ENCODE peak calls at places on chromosome 1, in four cellular contexts. One of them, this sample, is unnamed.

GRCh38 chr1:38028671-38029070 is 16.1 kb downstream of the UTP11 start:
- DNase-seq in IMR-90: no peak
- DNase-seq in H9: peak; percentile 43
- DNase-seq in neuronal stem cell: no peak
- DNase-seq in this sample: no peak

GRCh38 chr1:41891403-41891896 is 27.3 kb downstream of the HIVEP3 start:
- DNase-seq in IMR-90: peak; percentile 54
- DNase-seq in H9: no peak
- DNase-seq in neuronal stem cell: no peak
- DNase-seq in this sample: peak; percentile 76

GRCh38 chr1:39753132-39754025 is 14.7 kb downstream of the PPIE start:
- DNase-seq in neuronal stem cell: no peak
- DNase-seq in H9: peak; percentile 4
- DNase-seq in IMR-90: no peak
- DNase-seq in this sample: no peak

GRCh38 chr1:34926894-34927293 is 2.6 kb downstream of the DLGAP3 start:
- DNase-seq in H9: peak; percentile 58
- DNase-seq in neuronal stem cell: no peak
- DNase-seq in IMR-90: no peak
- DNase-seq in this sample: no peak

GRCh38 chr1:5686925-5687706 is 305.1 kb downstream of the NPHP4 start:
- DNase-seq in IMR-90: no peak
- DNase-seq in neuronal stem cell: no peak
- DNase-seq in H9: no peak
- DNase-seq in this sample: no peak

GRCh38 chr1:40256401-40257084 is 1.5 kb upstream of the ZMPSTE24 start:
- DNase-seq in H9: no peak
- DNase-seq in IMR-90: no peak
- DNase-seq in neuronal stem cell: no peak
- DNase-seq in this sample: no peak

GRCh38 chr1:171226757-171227370 is 21.4 kb upstream of the FMO1 start:
- DNase-seq in neuronal stem cell: peak; percentile 43
- DNase-seq in H9: peak; percentile 72
- DNase-seq in IMR-90: peak; percentile 80
- DNase-seq in this sample: peak; percentile 71

GRCh38 chr1:177255411-177255810 is 84.7 kb downstream of the BRINP2 start:
- DNase-seq in H9: no peak
- DNase-seq in IMR-90: peak; percentile 78
- DNase-seq in neuronal stem cell: no peak
- DNase-seq in this sample: peak; percentile 78

GRCh38 chr1:199272107-199272506 is 633.3 kb downstream of the PTPRC start:
- DNase-seq in H9: no peak
- DNase-seq in IMR-90: peak; percentile 74
- DNase-seq in neuronal stem cell: no peak
- DNase-seq in this sample: peak; percentile 70

GRCh38 chr1:17195731-17196130 is 9.2 kb upstream of the PADI1 start:
- DNase-seq in H9: peak; percentile 14
- DNase-seq in IMR-90: no peak
- DNase-seq in neuronal stem cell: no peak
- DNase-seq in this sample: no peak

GRCh38 chr1:165290143-165290542 is 66.4 kb downstream of the LMX1A start:
- DNase-seq in neuronal stem cell: no peak
- DNase-seq in H9: no peak
- DNase-seq in IMR-90: no peak
- DNase-seq in this sample: no peak

GRCh38 chr1:202248861-202249260 is 55.3 kb downstream of the LGR6 start:
- DNase-seq in IMR-90: no peak
- DNase-seq in H9: peak; percentile 10
- DNase-seq in neuronal stem cell: no peak
- DNase-seq in this sample: no peak

GRCh38 chr1:210920258-210920657 is 213.7 kb downstream of the KCNH1 start:
- DNase-seq in IMR-90: no peak
- DNase-seq in neuronal stem cell: no peak
- DNase-seq in H9: no peak
- DNase-seq in this sample: no peak

GRCh38 chr1:27527223-27527856 is 37.4 kb upstream of the WASF2 start:
- DNase-seq in IMR-90: peak; percentile 85
- DNase-seq in neuronal stem cell: peak; percentile 59
- DNase-seq in H9: peak; percentile 90
- DNase-seq in this sample: peak; percentile 94

GRCh38 chr1:46221749-46222148 is 18.6 kb downstream of the LURAP1 start:
- DNase-seq in H9: peak; percentile 60
- DNase-seq in neuronal stem cell: peak; percentile 63
- DNase-seq in IMR-90: no peak
- DNase-seq in this sample: no peak

GRCh38 chr1:95627244-95627643 is 393.2 kb downstream of the RWDD3 start:
- DNase-seq in H9: no peak
- DNase-seq in IMR-90: no peak
- DNase-seq in neuronal stem cell: no peak
- DNase-seq in this sample: no peak

GRCh38 chr1:41149570-41149969 is 92.5 kb downstream of the SCMH1 start:
- DNase-seq in H9: no peak
- DNase-seq in neuronal stem cell: no peak
- DNase-seq in IMR-90: no peak
- DNase-seq in this sample: no peak

GRCh38 chr1:23555949-23556640 is 3.2 kb downstream of the ID3 start:
- DNase-seq in IMR-90: peak; percentile 86
- DNase-seq in H9: peak; percentile 95
- DNase-seq in neuronal stem cell: no peak
- DNase-seq in this sample: peak; percentile 93

GRCh38 chr1:200478239-200478623 is 68.4 kb upstream of the ZNF281 start:
- DNase-seq in neuronal stem cell: no peak
- DNase-seq in H9: no peak
- DNase-seq in IMR-90: no peak
- DNase-seq in this sample: no peak

GRCh38 chr1:36084502-36085115 is 715 bp downstream of the TEKT2 start:
- DNase-seq in neuronal stem cell: no peak
- DNase-seq in IMR-90: no peak
- DNase-seq in H9: no peak
- DNase-seq in this sample: no peak

GRCh38 chr1:40662864-40663263 is 2.6 kb downstream of the RIMS3 start:
- DNase-seq in IMR-90: peak; percentile 5
- DNase-seq in H9: no peak
- DNase-seq in neuronal stem cell: no peak
- DNase-seq in this sample: peak; percentile 37

GRCh38 chr1:246583448-246584185 is 17.4 kb downstream of the CNST start:
- DNase-seq in H9: no peak
- DNase-seq in neuronal stem cell: no peak
- DNase-seq in IMR-90: no peak
- DNase-seq in this sample: peak; percentile 47

GRCh38 chr1:66182551-66183178 is 351.3 kb upstream of the SGIP1 start:
- DNase-seq in IMR-90: peak; percentile 81
- DNase-seq in neuronal stem cell: no peak
- DNase-seq in H9: no peak
- DNase-seq in this sample: no peak

GRCh38 chr1:47681735-47682134 is 243.9 kb downstream of the FOXD2 start:
- DNase-seq in IMR-90: no peak
- DNase-seq in H9: peak; percentile 2
- DNase-seq in neuronal stem cell: no peak
- DNase-seq in this sample: no peak

GRCh38 chr1:237229333-237229732 is 187.3 kb downstream of the RYR2 start:
- DNase-seq in neuronal stem cell: no peak
- DNase-seq in H9: no peak
- DNase-seq in IMR-90: no peak
- DNase-seq in this sample: no peak

GRCh38 chr1:182713939-182714338 is 29.6 kb upstream of the RGS8 start:
- DNase-seq in H9: no peak
- DNase-seq in IMR-90: no peak
- DNase-seq in neuronal stem cell: no peak
- DNase-seq in this sample: no peak

GRCh38 chr1:30977105-30977504 is 68.5 kb upstream of the SDC3 start:
- DNase-seq in H9: no peak
- DNase-seq in IMR-90: peak; percentile 76
- DNase-seq in neuronal stem cell: no peak
- DNase-seq in this sample: peak; percentile 71

GRCh38 chr1:219741011-219741859 is 128.3 kb upstream of the ZC3H11B start:
- DNase-seq in IMR-90: no peak
- DNase-seq in neuronal stem cell: no peak
- DNase-seq in H9: no peak
- DNase-seq in this sample: no peak

GRCh38 chr1:36238433-36238832 is 14.2 kb downstream of the THRAP3 start:
- DNase-seq in neuronal stem cell: no peak
- DNase-seq in IMR-90: peak; percentile 86
- DNase-seq in H9: no peak
- DNase-seq in this sample: peak; percentile 47

GRCh38 chr1:29094954-29095353 is 28.7 kb downstream of the TMEM200B start:
- DNase-seq in IMR-90: no peak
- DNase-seq in H9: no peak
- DNase-seq in neuronal stem cell: no peak
- DNase-seq in this sample: no peak

GRCh38 chr1:20540281-20540680 is 12.1 kb upstream of the FAM43B start:
- DNase-seq in H9: no peak
- DNase-seq in IMR-90: peak; percentile 44
- DNase-seq in neuronal stem cell: no peak
- DNase-seq in this sample: no peak

GRCh38 chr1:182069028-182069466 is 7.5 kb upstream of the ZNF648 start:
- DNase-seq in neuronal stem cell: peak; percentile 64
- DNase-seq in IMR-90: peak; percentile 14
- DNase-seq in H9: peak; percentile 91
- DNase-seq in this sample: peak; percentile 3

GRCh38 chr1:150066838-150067183 is 765 bp upstream of the VPS45 start:
- DNase-seq in IMR-90: no peak
- DNase-seq in neuronal stem cell: no peak
- DNase-seq in H9: peak; percentile 81
- DNase-seq in this sample: no peak

GRCh38 chr1:154755858-154756730 is 114.0 kb downstream of the KCNN3 start:
- DNase-seq in H9: no peak
- DNase-seq in neuronal stem cell: no peak
- DNase-seq in IMR-90: peak; percentile 36
- DNase-seq in this sample: peak; percentile 40

GRCh38 chr1:158013840-158014520 is 20.5 kb downstream of the KIRREL1 start:
- DNase-seq in neuronal stem cell: peak; percentile 80
- DNase-seq in H9: no peak
- DNase-seq in IMR-90: peak; percentile 56
- DNase-seq in this sample: peak; percentile 56

GRCh38 chr1:52672946-52673345 is 25.2 kb downstream of the COA7 start:
- DNase-seq in H9: no peak
- DNase-seq in IMR-90: no peak
- DNase-seq in neuronal stem cell: no peak
- DNase-seq in this sample: no peak
- H2BK120ac ChIP-seq in H9: no peak overlapping the region
- H2BK120ac ChIP-seq in IMR-90: no peak overlapping the region
- H2BK120ac ChIP-seq in neuronal stem cell: peak overlapping the region; percentile 11
- H2BK120ac ChIP-seq in this sample: no peak overlapping the region

GRCh38 chr1:205355054-205355453 is 1.7 kb downstream of the KLHDC8A start:
- DNase-seq in IMR-90: no peak
- DNase-seq in neuronal stem cell: no peak
- DNase-seq in H9: no peak
- DNase-seq in this sample: no peak
- H2BK120ac ChIP-seq in IMR-90: no peak overlapping the region
- H2BK120ac ChIP-seq in neuronal stem cell: no peak overlapping the region
- H2BK120ac ChIP-seq in H9: no peak overlapping the region
- H2BK120ac ChIP-seq in this sample: no peak overlapping the region

GRCh38 chr1:63848764-63849548 is 75.1 kb downstream of the ROR1 start:
- DNase-seq in IMR-90: no peak
- DNase-seq in neuronal stem cell: no peak
- DNase-seq in H9: no peak
- DNase-seq in this sample: no peak
- H2BK120ac ChIP-seq in IMR-90: no peak overlapping the region
- H2BK120ac ChIP-seq in neuronal stem cell: no peak overlapping the region
- H2BK120ac ChIP-seq in H9: no peak overlapping the region
- H2BK120ac ChIP-seq in this sample: no peak overlapping the region

GRCh38 chr1:229040630-229041358 is 230.1 kb upstream of the RAB4A start:
- DNase-seq in H9: no peak
- DNase-seq in neuronal stem cell: no peak
- DNase-seq in IMR-90: no peak
- DNase-seq in this sample: no peak

GRCh38 chr1:229034246-229034645 is 236.7 kb upstream of the RAB4A start:
- DNase-seq in neuronal stem cell: no peak
- DNase-seq in H9: no peak
- DNase-seq in IMR-90: no peak
- DNase-seq in this sample: no peak

GRCh38 chr1:229035054-229035747 is 235.7 kb upstream of the RAB4A start:
- DNase-seq in neuronal stem cell: no peak
- DNase-seq in H9: no peak
- DNase-seq in IMR-90: no peak
- DNase-seq in this sample: no peak

GRCh38 chr1:229035748-229036082 is 235.2 kb upstream of the RAB4A start:
- DNase-seq in IMR-90: no peak
- DNase-seq in neuronal stem cell: no peak
- DNase-seq in H9: no peak
- DNase-seq in this sample: no peak

GRCh38 chr1:229037806-229038405 is 233.0 kb upstream of the RAB4A start:
- DNase-seq in H9: no peak
- DNase-seq in neuronal stem cell: no peak
- DNase-seq in IMR-90: peak; percentile 13
- DNase-seq in this sample: no peak
- H2BK120ac ChIP-seq in H9: no peak overlapping the region
- H2BK120ac ChIP-seq in neuronal stem cell: no peak overlapping the region
- H2BK120ac ChIP-seq in IMR-90: no peak overlapping the region
- H2BK120ac ChIP-seq in this sample: peak overlapping the region; percentile 61

GRCh38 chr1:25820247-25821111 is 725 bp downstream of the MTFR1L start:
- DNase-seq in H9: peak; percentile 71
- DNase-seq in IMR-90: peak; percentile 61
- DNase-seq in neuronal stem cell: no peak
- DNase-seq in this sample: peak; percentile 82
- H2BK120ac ChIP-seq in H9: no peak overlapping the region
- H2BK120ac ChIP-seq in IMR-90: peak overlapping the region; percentile 69
- H2BK120ac ChIP-seq in neuronal stem cell: peak overlapping the region; percentile 10
- H2BK120ac ChIP-seq in this sample: peak overlapping the region; percentile 74